ENCODE peak calls at places on chromosomes 5 and 9, in five cellular contexts. J is pancreas; M is effector memory CD4-positive, alpha-beta T cell; T is stomach; A is cardiac muscle cell. N is an unnamed sample. For H3K4me1, the result is how much of the 10 kb centered on the place peaks cover.

GRCh38 chr5:16615737-16616535 is 861 bp downstream of the RETREG1 start:
- DNase-seq in J (no peak), M (no peak), T (no peak), A (no peak), N (no peak)

GRCh38 chr5:151755383-151755782 is 3.0 kb downstream of the ATOX1 start:
- DNase-seq in J (no peak), M (no peak), T (no peak), A (no peak), N (no peak)

GRCh38 chr9:83972286-83972685 is 7.7 kb downstream of the HNRNPK start:
- DNase-seq in J (no peak), M (no peak), T (no peak), A (no peak), N (no peak)

GRCh38 chr5:14204785-14205321 is 61.7 kb downstream of the TRIO start:
- DNase-seq in J (peak), M (no peak), T (peak), A (peak), N (peak)

GRCh38 chr9:38181216-38181615 is 112.2 kb upstream of the SHB start:
- DNase-seq in J (no peak), M (no peak), T (no peak), A (no peak), N (no peak)

GRCh38 chr9:96186601-96187011 is 115.4 kb downstream of the HSD17B3 start:
- DNase-seq in J (peak), M (no peak), T (peak), A (peak), N (no peak)

GRCh38 chr9:101311759-101312420 is 72.9 kb downstream of the BAAT start:
- DNase-seq in J (no peak), M (no peak), T (no peak), A (peak), N (no peak)

GRCh38 chr9:29039258-29039657 is 1466.0 kb upstream of the C9orf72 start:
- DNase-seq in J (no peak), M (no peak), T (no peak), A (peak), N (no peak)

GRCh38 chr5:170817195-170817594 is 33.7 kb downstream of the GABRP start:
- DNase-seq in J (no peak), M (no peak), T (no peak), A (no peak), N (no peak)

GRCh38 chr5:117461403-117461802 is 886.8 kb upstream of the SEMA6A start:
- DNase-seq in J (no peak), M (no peak), T (no peak), A (no peak), N (no peak)

GRCh38 chr5:117463836-117464235 is 889.2 kb upstream of the SEMA6A start:
- DNase-seq in J (no peak), M (no peak), T (no peak), A (no peak), N (no peak)
- H3K4me1 ChIP-seq in J (under half), M (under half), T (under half), A (under half), N (under half)

GRCh38 chr9:114594136-114594535 is 6.6 kb downstream of the ATP6V1G1 start:
- DNase-seq in J (no peak), M (no peak), T (no peak), A (no peak), N (no peak)
- H3K27ac ChIP-seq in J (no peak), M (no peak), T (no peak), A (no peak), N (no peak)

DNA sequence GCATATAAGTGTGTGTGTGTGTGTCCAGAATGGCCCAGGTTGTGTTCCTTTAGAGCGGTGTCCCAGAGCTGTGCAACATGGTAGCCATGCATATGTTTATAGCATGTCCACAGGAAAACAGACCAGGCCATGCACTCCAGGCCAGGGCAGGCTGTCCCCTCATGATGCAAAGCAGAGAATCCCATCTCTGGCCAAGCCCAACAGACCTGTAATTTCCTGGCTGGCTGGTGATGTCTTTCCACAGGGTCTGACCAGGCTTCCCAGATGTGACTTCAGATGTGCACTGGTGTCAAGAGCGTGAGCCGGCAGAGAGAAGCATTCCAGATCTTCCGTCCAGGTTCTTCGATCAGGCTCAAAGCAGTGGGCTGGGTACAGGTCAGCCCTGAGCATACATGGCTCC is 21.1 kb upstream of the TCF7 start:
- DNase-seq in J (no peak), M (no peak), T (no peak), A (no peak), N (no peak)
- H3K4me1 ChIP-seq in J (under half), M (half or more), T (under half), A (under half), N (under half)

GRCh38 chr9:33229359-33230120 is 10.4 kb upstream of the SPINK4 start:
- DNase-seq in J (peak), M (no peak), T (peak), A (no peak), N (no peak)
- H3K27ac ChIP-seq in J (no peak), M (no peak), T (peak), A (no peak), N (no peak)

GRCh38 chr5:81850932-81851331 is 100.0 kb upstream of the SSBP2 start:
- DNase-seq in J (no peak), M (no peak), T (no peak), A (no peak), N (peak)
- H3K4me1 ChIP-seq in J (under half), M (under half), T (half or more), A (half or more), N (half or more)

DNA sequence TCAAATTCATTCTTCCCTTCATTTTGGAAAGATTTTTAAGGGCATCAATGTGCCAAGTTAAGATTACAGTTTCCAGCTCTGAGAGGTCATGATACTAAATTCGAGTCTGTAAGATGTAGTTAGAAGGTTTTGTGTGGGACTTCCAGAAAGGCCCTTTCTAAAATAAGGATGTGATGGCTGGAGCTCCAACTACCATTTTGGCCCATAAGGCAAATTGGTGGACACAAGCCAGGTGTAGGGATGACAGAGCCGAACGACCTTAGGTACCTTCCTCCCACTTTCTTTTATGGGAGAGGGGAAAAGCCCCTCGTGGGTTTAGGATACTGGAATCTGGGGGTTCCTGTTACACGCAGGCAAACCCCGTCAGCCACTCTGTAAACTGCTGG is 54.3 kb upstream of the PTPDC1 start:
- DNase-seq in J (no peak), M (no peak), T (no peak), A (no peak), N (no peak)
- H3K27ac ChIP-seq in J (peak), M (peak), T (peak), A (no peak), N (peak)

N was measured in gastrocnemius medialis.